ENCODE peak calls at places on chromosome 10, in five cellular contexts. K is progenitor cell of endocrine pancreas, O is HEK293T, U is SJSA1, A is PC-3. G is an unnamed sample.
A peak's percentile ranks its signal among the peaks of the same experiment; 100 is the strongest.

GRCh38 chr10:6187278-6187677 is 15.5 kb upstream of the PFKFB3 start:
- DNase-seq in K (no peak), O (no peak), U (no peak), A (no peak), G (no peak)

GRCh38 chr10:131898713-131899112 is 2.1 kb upstream of the PPP2R2D start:
- DNase-seq in K (no peak), O (no peak), U (no peak), A (no peak), G (no peak)

GRCh38 chr10:133528845-133529575 is 1.8 kb downstream of the CYP2E1 start:
- DNase-seq in K (no peak), O (no peak), U (no peak), A (peak; percentile 40), G (no peak)

GRCh38 chr10:13649844-13650520 is 63.2 kb downstream of the PRPF18 start:
- DNase-seq in K (no peak), O (no peak), U (no peak), A (no peak), G (no peak)

GRCh38 chr10:59968705-59969104 is 62.3 kb upstream of the CCDC6 start:
- DNase-seq in K (no peak), O (no peak), U (no peak), A (peak; percentile 55), G (no peak)

GRCh38 chr10:58994226-58995057 is 182.0 kb upstream of the PHYHIPL start:
- DNase-seq in K (no peak), O (no peak), U (no peak), A (peak; percentile 74), G (no peak)

GRCh38 chr10:660413-660979 is 29.0 kb downstream of the DIP2C start:
- DNase-seq in K (no peak), O (no peak), U (peak; percentile 8), A (no peak), G (no peak)

GRCh38 chr10:78866731-78867554 is 201.8 kb upstream of the ZMIZ1 start:
- DNase-seq in K (no peak), O (no peak), U (no peak), A (no peak), G (no peak)

GRCh38 chr10:119297207-119297968 is 90.0 kb downstream of the GRK5 start:
- DNase-seq in K (no peak), O (no peak), U (no peak), A (no peak), G (no peak)

GRCh38 chr10:43226441-43226840 is 40.4 kb downstream of the RASGEF1A start:
- DNase-seq in K (no peak), O (no peak), U (peak; percentile 39), A (no peak), G (no peak)

GRCh38 chr10:114504769-114505579 is 100.7 kb upstream of the AFAP1L2 start:
- DNase-seq in K (no peak), O (no peak), U (no peak), A (peak; percentile 40), G (no peak)

GRCh38 chr10:29784175-29784773 is 149.5 kb upstream of the SVIL start:
- DNase-seq in K (no peak), O (peak; percentile 16), U (peak; percentile 95), A (peak; percentile 98), G (no peak)

GRCh38 chr10:43958071-43958432 is 309.4 kb upstream of the ZNF32 start:
- DNase-seq in K (no peak), O (no peak), U (no peak), A (no peak), G (no peak)

GRCh38 chr10:59900044-59900727 is 6.2 kb downstream of the CCDC6 start:
- DNase-seq in K (no peak), O (no peak), U (no peak), A (no peak), G (no peak)

GRCh38 chr10:113176652-113177155 is 226.7 kb downstream of the TCF7L2 start:
- DNase-seq in K (no peak), O (no peak), U (no peak), A (no peak), G (no peak)

GRCh38 chr10:110172155-110172554 is 35.2 kb upstream of the MXI1 start:
- DNase-seq in K (no peak), O (no peak), U (peak; percentile 7), A (peak; percentile 74), G (no peak)

GRCh38 chr10:6301482-6302083 is 98.9 kb downstream of the PFKFB3 start:
- DNase-seq in K (no peak), O (no peak), U (no peak), A (peak; percentile 22), G (no peak)

GRCh38 chr10:118500477-118501104 is 94.9 kb downstream of the PRLHR start:
- DNase-seq in K (no peak), O (no peak), U (no peak), A (peak; percentile 4), G (no peak)

GRCh38 chr10:12643279-12643678 is 293.9 kb downstream of the CAMK1D start:
- DNase-seq in K (no peak), O (no peak), U (no peak), A (no peak), G (no peak)

GRCh38 chr10:42491001-42491592 is 147.3 kb downstream of the ZNF33B start:
- DNase-seq in K (no peak), O (no peak), U (no peak), A (peak; percentile 4), G (no peak)

GRCh38 chr10:91294134-91294906 is 73.9 kb downstream of the PCGF5 start:
- DNase-seq in K (no peak), O (no peak), U (no peak), A (no peak), G (no peak)

GRCh38 chr10:66591865-66592264 is 334.0 kb upstream of the LRRTM3 start:
- DNase-seq in K (no peak), O (no peak), U (no peak), A (peak; percentile 98), G (no peak)

GRCh38 chr10:110535958-110536891 is 31.3 kb upstream of the SMC3 start:
- DNase-seq in K (no peak), O (no peak), U (peak; percentile 84), A (peak; percentile 74), G (no peak)

GRCh38 chr10:102230861-102231356 is 4.8 kb downstream of the ELOVL3 start:
- DNase-seq in K (no peak), O (peak; percentile 61), U (no peak), A (no peak), G (no peak)

GRCh38 chr10:58943234-58943633 is 233.2 kb upstream of the PHYHIPL start:
- DNase-seq in K (no peak), O (no peak), U (no peak), A (peak; percentile 48), G (no peak)

GRCh38 chr10:22475857-22476600 is 130.7 kb downstream of the SPAG6 start:
- DNase-seq in K (no peak), O (no peak), U (no peak), A (no peak), G (no peak)

GRCh38 chr10:33314788-33315561 is 19.5 kb downstream of the NRP1 start:
- DNase-seq in K (no peak), O (no peak), U (no peak), A (peak; percentile 92), G (no peak)

GRCh38 chr10:50511512-50512213 is 112.1 kb downstream of the SGMS1 start:
- DNase-seq in K (no peak), O (no peak), U (no peak), A (peak; percentile 99), G (no peak)

GRCh38 chr10:34889004-34889869 is 74.1 kb upstream of the PARD3 start:
- DNase-seq in K (no peak), O (no peak), U (peak; percentile 60), A (peak; percentile 99), G (no peak)

GRCh38 chr10:96974348-96974747 is 142.2 kb downstream of the LCOR start:
- DNase-seq in K (no peak), O (no peak), U (no peak), A (no peak), G (no peak)

GRCh38 chr10:102133373-102134195 is 744 bp downstream of the PPRC1 start:
- DNase-seq in K (peak; percentile 55), O (peak; percentile 81), U (peak; percentile 90), A (peak; percentile 74), G (no peak)